ENCODE peak calls at places on chromosomes 2 and 18, in nine cellular contexts. W is SK-N-SH, A is A673, H is GM12864, I is GM12865, G is neural crest cell, P is fibroblast of villous mesenchyme, Q is Peyer's patch, O is dorsolateral prefrontal cortex. J is an unnamed sample.

GRCh38 chr2:84556190-84556589 is 39.9 kb downstream of the DNAH6 start:
- DNase-seq in W (no peak), A (no peak), H (no peak), I (peak), G (no peak), P (no peak), Q (no peak), O (no peak), J (no peak)

GRCh38 chr18:10851824-10852225 is 297.5 kb downstream of the PIEZO2 start:
- DNase-seq in W (peak), A (peak), H (peak), I (peak), G (no peak), P (peak), Q (no peak), O (no peak), J (peak)

GRCh38 chr18:61502472-61502871 is 169.2 kb downstream of the CDH20 start:
- DNase-seq in W (peak), A (peak), H (peak), I (peak), G (peak), P (peak), Q (no peak), O (no peak), J (no peak)

GRCh38 chr2:121237336-121237979 is 47.5 kb downstream of the TFCP2L1 start:
- DNase-seq in W (no peak), A (no peak), H (no peak), I (no peak), G (no peak), P (no peak), Q (no peak), O (no peak), J (no peak)

GRCh38 chr2:123468071-123468470 is 557.0 kb upstream of the CNTNAP5 start:
- DNase-seq in W (no peak), A (no peak), H (no peak), I (no peak), G (no peak), P (no peak), Q (no peak), O (no peak), J (no peak)

GRCh38 chr2:207163053-207163814 is 2.5 kb downstream of the KLF7 start:
- DNase-seq in W (no peak), A (no peak), H (no peak), I (no peak), G (no peak), P (peak), Q (no peak), O (no peak), J (no peak)

GRCh38 chr2:196105956-196106355 is 37.3 kb upstream of the DNAH7 start:
- DNase-seq in W (no peak), A (peak), H (no peak), I (no peak), G (no peak), P (no peak), Q (no peak), O (no peak), J (no peak)

GRCh38 chr2:133004623-133005022 is 334.6 kb upstream of the LYPD1 start:
- DNase-seq in W (no peak), A (peak), H (no peak), I (no peak), G (no peak), P (no peak), Q (no peak), O (no peak), J (no peak)

GRCh38 chr2:232306741-232307305 is 71.7 kb upstream of the ALPP start:
- DNase-seq in W (no peak), A (no peak), H (no peak), I (no peak), G (no peak), P (no peak), Q (no peak), O (no peak), J (no peak)

GRCh38 chr18:43819873-43820272 is 542.6 kb upstream of the SYT4 start:
- DNase-seq in W (no peak), A (no peak), H (no peak), I (no peak), G (no peak), P (no peak), Q (no peak), O (no peak), J (no peak)

GRCh38 chr18:45316127-45316526 is 299.1 kb upstream of the SLC14A2 start:
- DNase-seq in W (no peak), A (no peak), H (no peak), I (no peak), G (no peak), P (no peak), Q (no peak), O (no peak), J (no peak)
- TF ChIP-seq CTCF in W (no peak), A (no peak), H (peak), I (no peak), G (no peak), P (no peak), Q (no peak), O (no peak), J (no peak)

GRCh38 chr18:49886891-49887764 is 73.8 kb upstream of the ACAA2 start:
- DNase-seq in W (no peak), A (peak), H (no peak), I (no peak), G (no peak), P (no peak), Q (no peak), O (no peak), J (no peak)
- TF ChIP-seq CTCF in W (peak), A (peak), H (peak), I (no peak), G (no peak), P (peak), Q (no peak), O (no peak), J (peak)

GRCh38 chr2:113284481-113284880 is 5.8 kb upstream of the PAX8 start:
- DNase-seq in W (no peak), A (no peak), H (no peak), I (no peak), G (no peak), P (peak), Q (no peak), O (no peak), J (no peak)

GRCh38 chr2:113283704-113284284 is 5.1 kb upstream of the PAX8 start:
- DNase-seq in W (no peak), A (peak), H (no peak), I (no peak), G (no peak), P (peak), Q (no peak), O (no peak), J (no peak)

GRCh38 chr2:113281920-113282746 is 3.4 kb upstream of the PAX8 start:
- DNase-seq in W (no peak), A (peak), H (no peak), I (no peak), G (no peak), P (no peak), Q (no peak), O (no peak), J (no peak)

GRCh38 chr2:113285816-113286215 is 7.1 kb upstream of the PAX8 start:
- DNase-seq in W (no peak), A (no peak), H (no peak), I (no peak), G (no peak), P (no peak), Q (no peak), O (no peak), J (no peak)

DNA sequence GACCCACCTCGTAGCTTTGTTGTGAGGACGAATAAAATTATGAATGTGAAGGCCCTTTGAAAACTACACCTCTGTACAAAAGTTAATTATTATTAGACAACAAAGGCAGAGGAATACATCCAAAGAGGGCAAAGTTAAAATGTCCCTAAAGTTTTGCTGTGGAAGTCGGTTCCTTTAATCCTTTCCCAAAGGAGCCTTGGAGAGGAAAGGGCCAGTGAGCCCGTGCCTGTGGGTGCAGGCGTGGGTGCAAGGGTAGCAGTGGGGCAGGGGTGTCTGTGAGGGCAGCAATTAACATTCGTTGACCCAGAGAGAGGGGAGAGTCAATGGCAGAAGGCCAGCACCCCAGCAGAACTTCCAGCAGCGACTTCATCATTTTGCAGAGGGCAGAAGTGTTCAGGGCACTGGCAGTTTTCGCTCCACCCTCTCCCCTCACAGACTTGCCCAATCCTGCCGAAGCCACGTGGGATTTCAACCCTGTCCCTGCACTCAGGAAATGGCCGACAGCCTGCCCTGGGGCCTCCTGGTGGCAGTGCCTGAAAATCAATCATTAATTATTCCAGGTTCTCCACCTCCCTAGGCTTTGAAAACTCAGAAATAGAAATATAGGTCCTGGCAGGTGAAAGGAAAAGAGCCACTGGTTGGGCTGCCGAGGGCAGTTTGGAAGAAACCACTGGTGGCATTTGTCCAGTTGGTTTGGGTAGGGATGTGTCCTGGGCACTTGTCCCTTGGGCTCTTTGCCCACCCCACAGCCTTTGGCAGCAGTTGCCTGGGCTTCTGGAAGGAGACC is 4.2 kb upstream of the PAX8 start:
- DNase-seq in W (no peak), A (peak), H (no peak), I (no peak), G (no peak), P (peak), Q (peak), O (no peak), J (no peak)
- TF ChIP-seq CTCF in W (peak), A (peak), H (no peak), I (no peak), G (no peak), P (peak), Q (no peak), O (no peak), J (peak)

GRCh38 chr2:175309799-175310198 is 128.3 kb upstream of the ATP5MC3 start:
- DNase-seq in W (peak), A (peak), H (no peak), I (peak), G (peak), P (peak), Q (no peak), O (no peak), J (no peak)
- TF ChIP-seq CTCF in W (peak), A (peak), H (peak), I (peak), G (peak), P (peak), Q (no peak), O (peak), J (peak)

DNA sequence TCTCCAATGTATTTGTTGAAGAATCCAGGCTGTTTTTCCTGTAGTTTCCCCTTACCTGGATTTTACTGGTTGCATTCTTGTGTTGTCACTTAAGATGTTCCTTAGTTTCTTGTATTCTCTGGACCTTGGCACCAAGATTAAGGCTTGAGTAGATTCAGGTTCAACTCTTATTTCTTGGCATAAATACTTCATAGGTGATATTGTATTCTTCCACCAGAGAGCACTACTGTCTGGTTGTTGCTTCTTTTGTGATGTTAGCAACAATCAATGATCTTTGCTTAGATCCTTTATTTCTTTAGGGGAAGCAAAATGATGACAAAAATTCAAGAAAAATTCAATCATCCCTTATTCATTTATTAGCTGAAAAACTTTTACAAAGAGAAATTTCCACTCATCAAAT is 211.1 kb downstream of the LOXHD1 start:
- DNase-seq in W (no peak), A (no peak), H (no peak), I (no peak), G (no peak), P (no peak), Q (no peak), O (no peak), J (no peak)
- TF ChIP-seq CTCF in W (no peak), A (no peak), H (no peak), I (no peak), G (no peak), P (no peak), Q (no peak), O (no peak), J (no peak)

GRCh38 chr2:105455488-105455991 is 56.7 kb upstream of the FHL2 start:
- DNase-seq in W (peak), A (peak), H (no peak), I (no peak), G (no peak), P (peak), Q (no peak), O (no peak), J (no peak)

GRCh38 chr2:105451571-105452140 is 52.8 kb upstream of the FHL2 start:
- DNase-seq in W (no peak), A (no peak), H (no peak), I (no peak), G (no peak), P (no peak), Q (no peak), O (no peak), J (no peak)

GRCh38 chr2:105450495-105450894 is 51.6 kb upstream of the FHL2 start:
- DNase-seq in W (no peak), A (no peak), H (no peak), I (no peak), G (no peak), P (no peak), Q (no peak), O (no peak), J (no peak)

GRCh38 chr2:105458076-105458475 is 59.2 kb upstream of the FHL2 start:
- DNase-seq in W (no peak), A (no peak), H (no peak), I (no peak), G (no peak), P (no peak), Q (no peak), O (no peak), J (no peak)

GRCh38 chr2:105454801-105455485 is 56.1 kb upstream of the FHL2 start:
- DNase-seq in W (no peak), A (peak), H (peak), I (peak), G (no peak), P (peak), Q (no peak), O (no peak), J (no peak)
- TF ChIP-seq CTCF in W (peak), A (peak), H (peak), I (peak), G (peak), P (peak), Q (no peak), O (no peak), J (peak)

GRCh38 chr2:118535818-118536212 is 311.6 kb downstream of the EN1 start:
- DNase-seq in W (no peak), A (no peak), H (no peak), I (no peak), G (no peak), P (no peak), Q (no peak), O (no peak), J (no peak)

GRCh38 chr2:118535171-118535817 is 312.2 kb downstream of the EN1 start:
- DNase-seq in W (no peak), A (no peak), H (no peak), I (no peak), G (no peak), P (no peak), Q (no peak), O (no peak), J (no peak)

GRCh38 chr2:118536306-118536705 is 311.1 kb downstream of the EN1 start:
- DNase-seq in W (no peak), A (no peak), H (no peak), I (no peak), G (no peak), P (no peak), Q (no peak), O (no peak), J (no peak)

DNA sequence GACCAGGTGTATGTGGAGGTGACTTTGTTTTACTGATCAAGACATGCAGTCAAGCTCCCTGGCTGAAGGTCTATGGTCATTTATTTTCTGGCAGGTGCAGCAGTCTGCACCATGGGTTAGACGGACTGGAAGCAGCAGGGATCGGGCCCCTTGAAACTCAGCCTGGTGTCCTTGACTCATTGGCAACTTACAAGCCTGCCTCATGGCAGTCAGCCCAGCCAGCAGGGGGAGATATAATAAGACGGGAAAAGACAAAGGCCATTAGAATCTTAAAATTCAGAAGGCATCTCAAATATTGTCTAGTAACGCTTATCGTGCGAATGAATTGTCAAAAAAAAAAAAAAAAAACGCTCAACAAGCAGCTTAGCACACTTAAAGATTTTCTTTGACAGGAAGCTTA is 308.2 kb downstream of the EN1 start:
- DNase-seq in W (no peak), A (peak), H (no peak), I (peak), G (no peak), P (peak), Q (no peak), O (no peak), J (no peak)
- TF ChIP-seq CTCF in W (peak), A (peak), H (peak), I (peak), G (peak), P (peak), Q (no peak), O (peak), J (peak)

J was measured in GM06990.